ENCODE peak calls at places on chromosomes 5 and 9, in eight cellular contexts. I is A549; A is GM12865; K is CD8-positive, alpha-beta memory T cell; J is AG09309; H is AG04450; P is lower leg skin; Z is Peyer's patch. N is an unnamed sample.

GRCh38 chr9:134962065-134962997 is 44.6 kb upstream of the FCN1 start:
- DNase-seq in I (no peak), A (no peak), K (no peak), J (no peak), H (no peak), P (no peak), Z (no peak), N (no peak)

GRCh38 chr5:144583493-144584154 is 413.0 kb downstream of the KCTD16 start:
- DNase-seq in I (no peak), A (no peak), K (no peak), J (no peak), H (no peak), P (no peak), Z (no peak), N (no peak)

GRCh38 chr9:95836072-95836471 is 39.4 kb upstream of the ERCC6L2 start:
- DNase-seq in I (no peak), A (no peak), K (no peak), J (no peak), H (no peak), P (no peak), Z (no peak), N (no peak)

GRCh38 chr9:98074119-98074990 is 17.8 kb downstream of the NANS start:
- DNase-seq in I (peak), A (peak), K (peak), J (no peak), H (no peak), P (peak), Z (peak), N (no peak)

GRCh38 chr5:6713274-6714181 is at the start of gene TENT4A:
- DNase-seq in I (peak), A (no peak), K (peak), J (no peak), H (no peak), P (no peak), Z (peak), N (no peak)

GRCh38 chr9:34550681-34551270 is 28.0 kb upstream of the ENHO start:
- DNase-seq in I (no peak), A (no peak), K (no peak), J (no peak), H (no peak), P (no peak), Z (peak), N (no peak)

GRCh38 chr5:33925278-33925677 is 10.9 kb upstream of the RXFP3 start:
- DNase-seq in I (no peak), A (peak), K (no peak), J (no peak), H (no peak), P (no peak), Z (no peak), N (no peak)

GRCh38 chr5:133401731-133402347 is 210.5 kb downstream of the FSTL4 start:
- DNase-seq in I (no peak), A (no peak), K (no peak), J (no peak), H (no peak), P (no peak), Z (no peak), N (no peak)

GRCh38 chr5:1278656-1279442 is 16.0 kb downstream of the TERT start:
- DNase-seq in I (no peak), A (no peak), K (no peak), J (no peak), H (no peak), P (no peak), Z (no peak), N (no peak)

GRCh38 chr5:148012806-148013205 is 51.0 kb upstream of the SPINK5 start:
- DNase-seq in I (no peak), A (no peak), K (no peak), J (no peak), H (no peak), P (no peak), Z (no peak), N (no peak)

GRCh38 chr5:173326501-173326960 is 1.7 kb downstream of the STC2 start:
- DNase-seq in I (no peak), A (no peak), K (no peak), J (no peak), H (peak), P (no peak), Z (no peak), N (peak)

GRCh38 chr9:31908158-31908890 is 476.1 kb upstream of the ACO1 start:
- DNase-seq in I (no peak), A (peak), K (no peak), J (no peak), H (no peak), P (no peak), Z (no peak), N (no peak)

DNA sequence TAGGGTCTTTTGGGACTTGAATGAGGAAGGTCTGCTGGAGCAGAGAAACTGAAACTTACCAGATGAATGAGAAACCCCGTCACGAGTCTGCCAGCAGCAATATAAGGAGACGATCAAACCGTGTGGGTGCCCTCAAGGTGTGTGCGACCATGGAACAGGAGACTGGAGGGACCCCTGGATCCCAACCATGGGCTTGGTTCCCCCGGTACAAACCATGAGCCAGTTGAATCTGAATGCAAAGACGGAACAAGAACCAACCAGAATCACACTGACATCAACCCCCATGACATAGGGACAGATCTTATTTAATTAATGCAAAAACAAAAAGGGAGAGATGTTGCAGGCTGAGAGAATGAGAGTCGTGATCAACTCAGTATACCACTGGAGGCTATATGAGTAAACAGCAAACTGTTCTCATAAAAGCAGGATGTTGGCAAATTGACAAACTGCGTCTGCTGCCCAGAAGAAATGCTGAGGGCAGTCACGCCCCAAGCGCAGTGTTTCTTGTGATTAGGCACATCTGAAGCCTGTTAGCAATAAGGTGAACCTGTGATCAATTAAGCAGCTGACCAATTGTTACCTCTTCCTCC is 475.5 kb upstream of the ACO1 start:
- DNase-seq in I (no peak), A (no peak), K (no peak), J (no peak), H (no peak), P (no peak), Z (no peak), N (no peak)
- H3K4me3 ChIP-seq in I (peak), A (no peak), K (no peak), J (no peak), H (no peak), P (no peak), Z (no peak), N (no peak)

DNA sequence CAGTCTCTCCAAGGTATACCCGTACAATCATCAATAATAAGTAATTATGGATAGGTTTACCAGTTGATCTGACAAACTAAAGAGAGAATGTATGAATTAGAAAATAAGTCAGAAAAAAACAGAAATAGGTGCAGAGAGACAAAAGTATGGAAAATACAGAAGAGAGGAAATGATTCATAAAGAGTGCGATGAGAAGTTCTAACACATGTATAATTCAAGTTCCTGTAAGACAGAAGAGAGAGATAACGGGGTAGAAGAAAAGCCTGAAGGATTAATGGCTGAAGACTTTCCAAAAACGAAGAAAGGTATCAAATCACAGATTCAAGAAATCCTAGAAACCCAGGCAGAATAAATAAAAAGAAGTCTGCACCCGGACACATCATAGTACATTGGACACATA is 16.2 kb upstream of the SMU1 start:
- DNase-seq in I (no peak), A (no peak), K (no peak), J (no peak), H (no peak), P (no peak), Z (no peak), N (no peak)
- H3K4me3 ChIP-seq in I (no peak), A (no peak), K (no peak), J (no peak), H (no peak), P (no peak), Z (no peak), N (no peak)

DNA sequence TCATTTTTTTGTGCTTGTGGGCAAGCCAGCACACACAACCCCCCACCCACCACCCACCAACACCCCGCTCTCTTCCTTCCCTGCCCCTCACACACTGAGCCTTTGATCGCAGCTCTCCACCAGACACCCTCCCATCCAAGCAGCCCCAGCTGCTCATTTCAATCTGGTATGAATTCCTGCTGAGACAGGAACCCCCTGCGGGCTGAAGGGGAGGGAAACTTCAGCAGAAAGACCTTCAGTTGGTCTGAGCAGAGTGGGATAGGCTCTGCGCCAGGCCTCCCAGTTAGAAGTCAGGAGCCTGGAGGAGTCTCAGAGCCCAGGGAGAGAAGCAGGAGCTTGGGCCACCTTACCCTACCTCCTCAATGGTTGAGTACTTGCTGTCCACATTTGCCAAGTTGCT is 7.2 kb downstream of the PCDHGC5 start:
- DNase-seq in I (no peak), A (no peak), K (no peak), J (no peak), H (no peak), P (no peak), Z (no peak), N (no peak)
- H3K4me3 ChIP-seq in I (no peak), A (no peak), K (no peak), J (no peak), H (no peak), P (no peak), Z (no peak), N (no peak)

GRCh38 chr5:41510176-41510831 is at the start of gene PLCXD3:
- DNase-seq in I (peak), A (no peak), K (no peak), J (no peak), H (no peak), P (no peak), Z (peak), N (no peak)

GRCh38 chr5:41511241-41511640 is 840 bp upstream of the PLCXD3 start:
- DNase-seq in I (no peak), A (no peak), K (no peak), J (no peak), H (no peak), P (no peak), Z (no peak), N (no peak)

GRCh38 chr5:41508696-41509398 is 1.6 kb downstream of the PLCXD3 start:
- DNase-seq in I (no peak), A (no peak), K (no peak), J (no peak), H (no peak), P (no peak), Z (no peak), N (no peak)

GRCh38 chr5:41508186-41508585 is 2.2 kb downstream of the PLCXD3 start:
- DNase-seq in I (no peak), A (no peak), K (no peak), J (no peak), H (no peak), P (no peak), Z (no peak), N (no peak)

DNA sequence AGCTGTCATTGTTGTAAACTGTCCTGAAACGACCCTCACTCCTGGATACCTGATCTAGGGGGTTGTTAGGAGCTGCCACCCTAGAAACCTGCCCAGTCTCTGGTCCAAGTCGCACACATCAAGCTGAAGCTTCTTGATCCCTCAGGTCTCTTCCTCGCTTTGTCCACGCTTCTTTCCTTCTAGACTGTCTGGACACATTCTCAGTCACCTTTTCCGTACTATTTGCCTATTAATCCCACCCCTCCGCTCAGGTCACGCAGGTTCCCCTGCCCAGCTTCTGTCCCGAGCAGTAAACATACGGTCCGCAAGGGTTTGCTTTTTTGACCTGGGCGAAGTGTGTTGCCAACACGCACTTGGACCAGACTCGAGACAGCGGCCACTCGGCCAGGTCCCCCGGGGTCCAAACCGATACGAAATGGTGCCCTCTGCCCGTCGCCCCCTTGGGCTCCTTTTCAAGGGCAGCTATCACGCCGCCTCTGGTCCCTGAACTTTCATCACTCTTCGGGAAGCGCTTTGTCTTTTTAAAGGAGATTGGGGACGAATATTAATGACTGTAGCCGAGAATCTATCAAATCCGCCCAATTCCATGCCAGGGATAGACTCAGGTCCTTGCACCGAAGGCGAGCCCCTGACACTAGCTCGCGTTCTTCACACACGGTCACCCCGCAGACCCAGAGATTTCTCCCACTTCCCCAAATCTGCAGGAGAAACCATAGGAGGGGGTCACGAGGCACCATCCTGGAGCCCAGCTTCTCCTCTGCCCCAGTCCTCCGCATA is 814 bp downstream of the PLCXD3 start:
- DNase-seq in I (peak), A (no peak), K (no peak), J (no peak), H (no peak), P (no peak), Z (no peak), N (no peak)
- H3K4me3 ChIP-seq in I (peak), A (no peak), K (no peak), J (peak), H (peak), P (peak), Z (peak), N (peak)

GRCh38 chr9:70044450-70045307 is 1.0 kb downstream of the MAMDC2 start:
- DNase-seq in I (peak), A (no peak), K (no peak), J (no peak), H (no peak), P (no peak), Z (no peak), N (no peak)
- H3K4me3 ChIP-seq in I (peak), A (no peak), K (no peak), J (peak), H (peak), P (peak), Z (peak), N (peak)

GRCh38 chr5:175181331-175181730 is 262.7 kb downstream of the DRD1 start:
- DNase-seq in I (no peak), A (no peak), K (no peak), J (no peak), H (no peak), P (no peak), Z (no peak), N (no peak)
- H3K4me3 ChIP-seq in I (no peak), A (no peak), K (no peak), J (no peak), H (no peak), P (no peak), Z (no peak), N (no peak)

GRCh38 chr5:16891043-16891442 is 45.0 kb downstream of the MYO10 start:
- DNase-seq in I (no peak), A (no peak), K (no peak), J (no peak), H (no peak), P (no peak), Z (peak), N (no peak)
- H3K4me3 ChIP-seq in I (no peak), A (no peak), K (no peak), J (no peak), H (no peak), P (no peak), Z (no peak), N (no peak)

DNA sequence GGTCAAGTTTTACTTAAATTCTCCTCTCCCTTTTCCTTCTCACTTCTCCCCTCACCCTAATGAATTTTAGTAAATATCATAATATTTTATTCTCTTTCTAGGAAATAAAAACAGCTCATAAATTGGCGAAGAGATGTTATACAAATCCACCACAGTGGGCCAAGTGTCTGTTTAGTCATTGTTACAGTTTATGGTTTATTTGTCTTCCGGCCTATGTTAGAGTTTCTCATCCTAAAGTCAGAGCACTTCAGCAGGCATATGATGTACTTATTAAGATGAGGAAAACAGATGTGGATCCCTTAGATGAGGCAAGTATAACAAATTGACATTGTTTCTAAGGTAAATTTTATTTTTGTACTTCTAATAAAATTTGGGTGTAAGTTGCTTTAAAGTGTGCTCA is 48.2 kb downstream of the RPS6 start:
- DNase-seq in I (no peak), A (no peak), K (no peak), J (no peak), H (peak), P (no peak), Z (no peak), N (no peak)
- H3K4me3 ChIP-seq in I (no peak), A (no peak), K (no peak), J (no peak), H (no peak), P (no peak), Z (no peak), N (no peak)